ENCODE peak calls at places on chromosomes 3 and 15, in seven cellular contexts. W, A, H, S, K, D and E are unnamed samples. For H3K4me1, the result is how much of the 10 kb centered on the place peaks cover.

GRCh38 chr15:89430530-89431341 is 65.6 kb downstream of the RHCG start:
- DNase-seq in W (peak), A (peak), H (peak), S (peak), K (peak), D (peak), E (peak)

GRCh38 chr15:99232740-99233139 is 16.6 kb downstream of the TTC23 start:
- DNase-seq in W (no peak), A (no peak), H (no peak), S (no peak), K (no peak), D (no peak), E (no peak)

GRCh38 chr3:86794336-86795065 is 196.4 kb downstream of the VGLL3 start:
- DNase-seq in W (no peak), A (no peak), H (no peak), S (no peak), K (peak), D (no peak), E (no peak)

GRCh38 chr15:91104111-91104510 is 4.1 kb downstream of the SV2B start:
- DNase-seq in W (no peak), A (no peak), H (no peak), S (no peak), K (no peak), D (no peak), E (no peak)

GRCh38 chr3:61940241-61940640 is 378.9 kb downstream of the PTPRG start:
- DNase-seq in W (no peak), A (no peak), H (no peak), S (no peak), K (no peak), D (no peak), E (no peak)

GRCh38 chr3:133576169-133576568 is 2.7 kb downstream of the CDV3 start:
- DNase-seq in W (no peak), A (no peak), H (no peak), S (no peak), K (peak), D (no peak), E (no peak)

GRCh38 chr3:133935843-133936825 is 40.5 kb upstream of the RAB6B start:
- DNase-seq in W (no peak), A (no peak), H (no peak), S (no peak), K (no peak), D (no peak), E (no peak)

GRCh38 chr15:71414778-71415177 is 299.5 kb downstream of the THSD4 start:
- DNase-seq in W (no peak), A (no peak), H (no peak), S (no peak), K (no peak), D (no peak), E (no peak)

GRCh38 chr3:106242779-106243178 is 374.0 kb upstream of the CBLB start:
- DNase-seq in W (no peak), A (no peak), H (no peak), S (no peak), K (no peak), D (no peak), E (no peak)

GRCh38 chr3:38651153-38651789 is 1.8 kb upstream of the SCN5A start:
- DNase-seq in W (peak), A (peak), H (peak), S (peak), K (peak), D (peak), E (peak)

GRCh38 chr15:49423021-49423420 is at the start of gene FGF7:
- DNase-seq in W (no peak), A (no peak), H (no peak), S (no peak), K (peak), D (no peak), E (peak)

DNA sequence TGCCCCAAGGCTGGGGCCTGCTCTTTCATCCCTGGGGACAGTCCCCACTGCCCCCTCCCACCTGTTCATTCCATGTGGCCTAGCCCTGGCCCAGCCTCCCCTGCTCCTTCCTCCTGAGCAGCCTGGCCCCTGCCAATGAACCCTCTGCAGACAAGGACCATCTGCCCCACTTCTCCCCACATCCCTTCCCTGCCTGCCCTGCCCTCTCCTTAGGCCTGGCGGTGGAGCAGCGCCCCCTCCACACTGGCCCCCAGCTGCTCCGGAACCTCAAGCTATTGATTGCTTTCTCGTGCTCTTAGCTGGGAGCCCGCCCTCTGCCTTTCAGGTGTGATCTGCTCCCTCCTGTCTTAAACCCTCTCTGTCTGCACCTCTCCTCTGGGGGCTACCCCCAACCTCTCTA is 8.0 kb downstream of the PLXNA1 start:
- DNase-seq in W (no peak), A (no peak), H (no peak), S (no peak), K (no peak), D (no peak), E (no peak)
- H3K27ac ChIP-seq in W (no peak), A (no peak), H (peak), S (no peak), K (no peak), D (no peak), E (no peak)

DNA sequence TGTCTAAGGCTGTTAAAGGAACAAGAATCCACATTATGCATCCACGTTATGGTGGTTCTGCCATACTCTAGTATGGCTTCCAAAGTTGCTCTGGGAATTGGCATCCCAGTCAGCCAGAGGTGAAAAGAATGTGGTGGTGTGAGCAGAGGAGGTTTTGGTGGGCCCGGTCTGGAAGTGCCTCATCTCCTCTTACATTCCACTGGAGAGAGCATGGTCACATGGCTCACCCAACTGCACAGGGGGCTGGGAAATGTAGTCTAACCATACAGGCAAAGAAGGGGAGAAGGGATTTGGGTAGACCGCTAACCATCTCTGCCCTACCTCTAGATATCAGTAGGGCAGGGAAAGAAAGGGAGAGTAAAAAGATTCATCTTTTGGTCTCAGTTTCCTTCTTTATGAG is 3.2 kb upstream of the HEG1 start:
- DNase-seq in W (no peak), A (no peak), H (peak), S (no peak), K (no peak), D (no peak), E (no peak)
- H3K4me1 ChIP-seq in W (under half), A (under half), H (under half), S (under half), K (half or more), D (half or more), E (under half)

GRCh38 chr3:151901946-151902285 is 28.5 kb downstream of the SUCNR1 start:
- DNase-seq in W (no peak), A (no peak), H (no peak), S (no peak), K (no peak), D (no peak), E (no peak)
- H3K27ac ChIP-seq in W (peak), A (no peak), H (no peak), S (no peak), K (no peak), D (no peak), E (no peak)

GRCh38 chr15:78049691-78050440 is 27.6 kb downstream of the TBC1D2B start:
- DNase-seq in W (no peak), A (no peak), H (no peak), S (peak), K (peak), D (no peak), E (peak)

GRCh38 chr15:78046796-78047341 is 30.6 kb downstream of the TBC1D2B start:
- DNase-seq in W (peak), A (no peak), H (peak), S (no peak), K (no peak), D (no peak), E (no peak)

GRCh38 chr15:78050441-78050809 is 27.1 kb downstream of the TBC1D2B start:
- DNase-seq in W (no peak), A (no peak), H (no peak), S (peak), K (peak), D (no peak), E (no peak)

GRCh38 chr15:78047631-78048409 is 29.7 kb downstream of the TBC1D2B start:
- DNase-seq in W (peak), A (no peak), H (peak), S (no peak), K (peak), D (no peak), E (no peak)

GRCh38 chr15:78048410-78048946 is 29.0 kb downstream of the TBC1D2B start:
- DNase-seq in W (no peak), A (no peak), H (no peak), S (no peak), K (no peak), D (no peak), E (no peak)
- H3K4me1 ChIP-seq in W (half or more), A (under half), H (under half), S (half or more), K (half or more), D (under half), E (half or more)

GRCh38 chr3:150720444-150720843 is 16.7 kb upstream of the ERICH6 start:
- DNase-seq in W (no peak), A (no peak), H (no peak), S (no peak), K (no peak), D (no peak), E (no peak)

GRCh38 chr3:150721285-150722130 is 17.8 kb upstream of the ERICH6 start:
- DNase-seq in W (no peak), A (no peak), H (no peak), S (peak), K (peak), D (no peak), E (peak)

GRCh38 chr3:150722267-150722666 is 18.5 kb upstream of the ERICH6 start:
- DNase-seq in W (no peak), A (no peak), H (no peak), S (no peak), K (no peak), D (no peak), E (no peak)

GRCh38 chr3:150725548-150725947 is 21.8 kb upstream of the ERICH6 start:
- DNase-seq in W (peak), A (no peak), H (no peak), S (no peak), K (no peak), D (no peak), E (no peak)

DNA sequence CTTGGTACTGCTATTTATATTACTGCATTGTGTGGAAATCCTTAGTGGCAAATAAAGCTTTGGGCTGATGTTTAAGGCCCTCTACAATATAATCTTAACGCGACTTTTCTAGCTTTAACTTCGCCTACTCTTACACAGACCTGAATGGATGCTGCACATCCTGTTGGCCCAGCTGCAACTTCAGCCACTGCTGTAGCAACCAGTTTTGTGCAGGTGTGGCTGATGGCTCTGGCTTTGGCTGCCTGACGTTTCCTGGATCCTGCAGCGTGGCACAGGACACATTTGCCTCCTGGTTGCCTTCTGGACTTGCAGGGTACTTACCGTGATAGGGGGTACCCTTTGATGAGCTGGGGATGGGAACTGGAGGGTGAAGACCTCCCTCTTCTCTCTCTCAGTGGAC is 20.2 kb upstream of the ERICH6 start:
- DNase-seq in W (peak), A (no peak), H (no peak), S (no peak), K (no peak), D (no peak), E (peak)
- H3K27ac ChIP-seq in W (no peak), A (no peak), H (no peak), S (no peak), K (no peak), D (no peak), E (no peak)

DNA sequence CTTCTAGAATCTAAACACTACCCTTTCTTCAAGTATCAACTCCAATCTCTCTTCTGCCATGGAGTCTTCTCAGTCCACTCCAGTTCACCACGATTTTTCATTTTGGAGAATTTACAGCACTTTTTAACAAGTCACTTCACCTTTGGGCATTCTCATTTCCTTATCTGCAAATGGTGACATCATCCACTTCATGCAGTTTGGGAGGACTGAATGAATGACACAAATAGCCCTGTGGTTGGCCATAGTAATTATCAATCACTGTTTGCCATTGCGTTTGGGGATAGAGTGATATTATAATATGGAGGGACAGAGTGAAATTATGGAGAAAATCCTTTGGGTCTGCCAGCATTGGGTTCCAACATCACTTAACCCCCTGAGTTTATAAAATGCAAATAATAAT is 38.0 kb upstream of the TM4SF1 start:
- DNase-seq in W (no peak), A (no peak), H (no peak), S (no peak), K (no peak), D (no peak), E (no peak)
- H3K4me1 ChIP-seq in W (under half), A (under half), H (under half), S (under half), K (under half), D (under half), E (under half)

DNA sequence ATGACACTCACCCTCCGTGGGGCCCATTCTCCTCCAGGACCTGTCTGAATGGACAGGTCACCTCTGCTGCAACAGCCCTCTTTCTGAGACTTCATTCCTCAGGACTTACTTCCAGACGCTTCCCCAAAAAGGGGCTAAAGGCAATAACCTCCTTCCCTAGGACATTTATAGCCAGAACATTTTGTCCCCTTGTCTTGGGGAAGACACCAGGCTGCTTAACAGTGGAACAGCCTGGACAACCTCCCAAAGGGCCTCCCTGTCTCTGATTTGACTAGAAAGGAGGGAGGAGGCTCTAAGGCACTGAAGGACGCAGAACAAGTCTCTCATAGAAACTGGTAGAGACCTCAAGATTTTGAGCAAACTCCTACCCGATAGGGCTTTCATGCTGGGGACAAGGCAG is 32.7 kb downstream of the ADCY5 start:
- DNase-seq in W (no peak), A (no peak), H (no peak), S (no peak), K (no peak), D (no peak), E (no peak)
- H3K27ac ChIP-seq in W (peak), A (peak), H (no peak), S (no peak), K (no peak), D (no peak), E (no peak)

GRCh38 chr15:63601026-63601726 is 4.0 kb downstream of the FBXL22 start:
- DNase-seq in W (peak), A (peak), H (peak), S (peak), K (peak), D (peak), E (no peak)

GRCh38 chr15:63599401-63600000 is 2.3 kb downstream of the FBXL22 start:
- DNase-seq in W (peak), A (peak), H (peak), S (peak), K (peak), D (peak), E (peak)

GRCh38 chr15:63598467-63599400 is 1.5 kb downstream of the FBXL22 start:
- DNase-seq in W (peak), A (peak), H (no peak), S (no peak), K (peak), D (no peak), E (no peak)

GRCh38 chr15:63600646-63601025 is 3.4 kb downstream of the FBXL22 start:
- DNase-seq in W (peak), A (peak), H (peak), S (peak), K (peak), D (peak), E (no peak)

DNA sequence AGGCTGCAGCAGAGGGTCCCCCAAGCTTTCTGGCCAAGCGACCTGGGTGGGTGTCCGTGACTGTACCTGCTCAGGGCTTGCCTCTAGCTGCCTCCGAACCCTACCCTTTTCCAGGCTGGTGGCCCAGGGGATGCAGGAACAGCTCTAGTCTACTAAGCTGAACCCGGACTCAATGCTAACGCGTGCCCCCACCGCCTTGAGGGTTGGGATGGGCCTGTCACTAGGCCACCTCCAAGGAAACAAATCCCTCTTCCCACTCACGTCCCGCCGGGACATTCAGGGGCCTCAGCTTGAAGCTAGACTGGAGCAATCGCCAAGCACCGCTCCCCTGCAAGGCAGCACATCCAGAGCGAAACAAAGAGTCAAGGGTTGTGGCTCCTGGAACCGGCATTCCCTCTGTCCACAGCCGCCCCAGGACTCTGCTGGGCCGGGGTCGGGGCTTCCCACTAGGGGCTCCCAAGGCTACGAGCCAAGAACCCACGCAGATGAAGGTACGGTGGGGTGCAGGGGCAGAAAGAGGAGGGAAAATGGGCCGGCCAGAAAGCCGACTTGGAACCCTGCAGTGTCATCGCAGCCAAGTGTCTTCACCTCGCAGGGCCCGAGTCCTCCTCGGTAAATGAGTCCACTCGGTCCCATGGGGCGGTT is 2.9 kb downstream of the FBXL22 start:
- DNase-seq in W (no peak), A (no peak), H (peak), S (no peak), K (peak), D (no peak), E (no peak)
- H3K4me1 ChIP-seq in W (under half), A (under half), H (under half), S (under half), K (under half), D (under half), E (half or more)